ENCODE peak calls at places on chromosome 10, in nine cellular contexts. One of them, this sample, is unnamed.

GRCh38 chr10:5305374-5305773 is 59.4 kb upstream of the UCN3 start:
- DNase-seq in K562: no peak
- DNase-seq in NCI-H1092: no peak
- DNase-seq in GM13976: no peak
- DNase-seq in neuronal stem cell: no peak
- DNase-seq in NCI-H2081: no peak
- DNase-seq in NCI-H526 treated with DMSO at 0.1 percent for 48 hours: no peak
- DNase-seq in tibial artery: no peak
- DNase-seq in non-pigmented ciliary epithelial cell: no peak
- DNase-seq in this sample: no peak

GRCh38 chr10:74208081-74208480 is 57.1 kb downstream of the ADK start:
- DNase-seq in tibial artery: no peak
- DNase-seq in NCI-H1092: peak
- DNase-seq in GM13976: no peak
- DNase-seq in NCI-H526 treated with DMSO at 0.1 percent for 48 hours: no peak
- DNase-seq in non-pigmented ciliary epithelial cell: no peak
- DNase-seq in neuronal stem cell: peak
- DNase-seq in K562: no peak
- DNase-seq in NCI-H2081: peak
- DNase-seq in this sample: peak

GRCh38 chr10:118983263-118983662 is 46.3 kb upstream of the NANOS1 start:
- DNase-seq in non-pigmented ciliary epithelial cell: no peak
- DNase-seq in NCI-H1092: peak
- DNase-seq in NCI-H2081: peak
- DNase-seq in K562: no peak
- DNase-seq in neuronal stem cell: no peak
- DNase-seq in NCI-H526 treated with DMSO at 0.1 percent for 48 hours: no peak
- DNase-seq in tibial artery: no peak
- DNase-seq in GM13976: no peak
- DNase-seq in this sample: peak

GRCh38 chr10:47259521-47259920 is 40.5 kb upstream of the GDF10 start:
- DNase-seq in K562: no peak
- DNase-seq in tibial artery: no peak
- DNase-seq in GM13976: no peak
- DNase-seq in NCI-H526 treated with DMSO at 0.1 percent for 48 hours: no peak
- DNase-seq in neuronal stem cell: no peak
- DNase-seq in non-pigmented ciliary epithelial cell: no peak
- DNase-seq in NCI-H1092: no peak
- DNase-seq in NCI-H2081: no peak
- DNase-seq in this sample: no peak

GRCh38 chr10:62224606-62225005 is 44.0 kb downstream of the RTKN2 start:
- DNase-seq in GM13976: no peak
- DNase-seq in tibial artery: no peak
- DNase-seq in neuronal stem cell: no peak
- DNase-seq in NCI-H1092: no peak
- DNase-seq in NCI-H2081: no peak
- DNase-seq in K562: no peak
- DNase-seq in non-pigmented ciliary epithelial cell: no peak
- DNase-seq in NCI-H526 treated with DMSO at 0.1 percent for 48 hours: no peak
- DNase-seq in this sample: no peak

GRCh38 chr10:115980470-115980869 is 292.5 kb downstream of the GFRA1 start:
- DNase-seq in non-pigmented ciliary epithelial cell: no peak
- DNase-seq in GM13976: no peak
- DNase-seq in tibial artery: no peak
- DNase-seq in NCI-H526 treated with DMSO at 0.1 percent for 48 hours: no peak
- DNase-seq in NCI-H2081: no peak
- DNase-seq in neuronal stem cell: no peak
- DNase-seq in NCI-H1092: no peak
- DNase-seq in K562: no peak
- DNase-seq in this sample: no peak

GRCh38 chr10:5656737-5657579 is 9.4 kb downstream of the ASB13 start:
- DNase-seq in NCI-H1092: no peak
- DNase-seq in non-pigmented ciliary epithelial cell: no peak
- DNase-seq in NCI-H2081: no peak
- DNase-seq in neuronal stem cell: no peak
- DNase-seq in K562: no peak
- DNase-seq in GM13976: no peak
- DNase-seq in NCI-H526 treated with DMSO at 0.1 percent for 48 hours: no peak
- DNase-seq in tibial artery: no peak
- DNase-seq in this sample: no peak

GRCh38 chr10:132489053-132489703 is 48.4 kb upstream of the INPP5A start:
- DNase-seq in NCI-H2081: no peak
- DNase-seq in tibial artery: peak
- DNase-seq in non-pigmented ciliary epithelial cell: no peak
- DNase-seq in K562: no peak
- DNase-seq in NCI-H1092: no peak
- DNase-seq in NCI-H526 treated with DMSO at 0.1 percent for 48 hours: no peak
- DNase-seq in GM13976: no peak
- DNase-seq in neuronal stem cell: no peak
- DNase-seq in this sample: no peak

GRCh38 chr10:48579251-48579960 is 25.5 kb downstream of the ARHGAP22 start:
- DNase-seq in NCI-H526 treated with DMSO at 0.1 percent for 48 hours: no peak
- DNase-seq in neuronal stem cell: no peak
- DNase-seq in tibial artery: no peak
- DNase-seq in NCI-H2081: no peak
- DNase-seq in K562: no peak
- DNase-seq in GM13976: no peak
- DNase-seq in non-pigmented ciliary epithelial cell: peak
- DNase-seq in NCI-H1092: no peak
- DNase-seq in this sample: no peak

GRCh38 chr10:75191821-75192568 is 18.6 kb upstream of the VDAC2 start:
- DNase-seq in NCI-H1092: no peak
- DNase-seq in non-pigmented ciliary epithelial cell: peak
- DNase-seq in NCI-H526 treated with DMSO at 0.1 percent for 48 hours: no peak
- DNase-seq in NCI-H2081: no peak
- DNase-seq in GM13976: no peak
- DNase-seq in neuronal stem cell: no peak
- DNase-seq in tibial artery: peak
- DNase-seq in K562: peak
- DNase-seq in this sample: no peak

GRCh38 chr10:108783897-108784296 is 1139.4 kb downstream of the XPNPEP1 start:
- DNase-seq in neuronal stem cell: peak
- DNase-seq in NCI-H526 treated with DMSO at 0.1 percent for 48 hours: peak
- DNase-seq in non-pigmented ciliary epithelial cell: peak
- DNase-seq in tibial artery: no peak
- DNase-seq in NCI-H2081: no peak
- DNase-seq in K562: peak
- DNase-seq in GM13976: peak
- DNase-seq in NCI-H1092: no peak
- DNase-seq in this sample: peak

GRCh38 chr10:15719899-15720634 is at the start of gene ITGA8:
- DNase-seq in NCI-H526 treated with DMSO at 0.1 percent for 48 hours: peak
- DNase-seq in K562: no peak
- DNase-seq in neuronal stem cell: peak
- DNase-seq in NCI-H2081: no peak
- DNase-seq in NCI-H1092: no peak
- DNase-seq in non-pigmented ciliary epithelial cell: no peak
- DNase-seq in tibial artery: peak
- DNase-seq in GM13976: peak
- DNase-seq in this sample: no peak

GRCh38 chr10:34861293-34862004 is 46.4 kb upstream of the PARD3 start:
- DNase-seq in non-pigmented ciliary epithelial cell: no peak
- DNase-seq in NCI-H526 treated with DMSO at 0.1 percent for 48 hours: peak
- DNase-seq in GM13976: no peak
- DNase-seq in neuronal stem cell: no peak
- DNase-seq in NCI-H1092: peak
- DNase-seq in NCI-H2081: peak
- DNase-seq in K562: no peak
- DNase-seq in tibial artery: no peak
- DNase-seq in this sample: no peak

GRCh38 chr10:92846819-92847184 is 1.5 kb upstream of the EXOC6 start:
- DNase-seq in tibial artery: no peak
- DNase-seq in NCI-H1092: no peak
- DNase-seq in GM13976: no peak
- DNase-seq in K562: no peak
- DNase-seq in neuronal stem cell: no peak
- DNase-seq in NCI-H2081: no peak
- DNase-seq in NCI-H526 treated with DMSO at 0.1 percent for 48 hours: no peak
- DNase-seq in non-pigmented ciliary epithelial cell: no peak
- DNase-seq in this sample: no peak

GRCh38 chr10:132937861-132938260 is 4.5 kb downstream of the CFAP46 start:
- DNase-seq in NCI-H526 treated with DMSO at 0.1 percent for 48 hours: no peak
- DNase-seq in tibial artery: no peak
- DNase-seq in NCI-H2081: no peak
- DNase-seq in GM13976: no peak
- DNase-seq in NCI-H1092: peak
- DNase-seq in K562: no peak
- DNase-seq in neuronal stem cell: no peak
- DNase-seq in non-pigmented ciliary epithelial cell: no peak
- DNase-seq in this sample: no peak

GRCh38 chr10:63464402-63465292 is 1.1 kb downstream of the JMJD1C start:
- DNase-seq in tibial artery: no peak
- DNase-seq in K562: peak
- DNase-seq in GM13976: no peak
- DNase-seq in non-pigmented ciliary epithelial cell: no peak
- DNase-seq in NCI-H2081: no peak
- DNase-seq in NCI-H1092: no peak
- DNase-seq in neuronal stem cell: no peak
- DNase-seq in NCI-H526 treated with DMSO at 0.1 percent for 48 hours: peak
- DNase-seq in this sample: no peak

This sample was measured in SHP77 treated with DMSO at 0.1 percent for 48 hours.